ENCODE peak calls at places on chromosomes 11 and 22, in six cellular contexts. U, J, L, Z, B and D are unnamed samples.

GRCh38 chr11:128747728-128748148 is 53.9 kb downstream of the FLI1 start:
- DNase-seq in U (no peak), J (no peak), L (no peak), Z (no peak), B (no peak), D (no peak)

GRCh38 chr11:79249341-79249993 is 191.4 kb downstream of the TENM4 start:
- DNase-seq in U (no peak), J (no peak), L (no peak), Z (peak; percentile 22), B (no peak), D (no peak)

GRCh38 chr11:115257286-115258077 is 246.7 kb downstream of the CADM1 start:
- DNase-seq in U (no peak), J (no peak), L (no peak), Z (no peak), B (no peak), D (no peak)

GRCh38 chr22:42277988-42278776 is 7.7 kb upstream of the TCF20 start:
- DNase-seq in U (peak; percentile 5), J (peak; percentile 66), L (no peak), Z (peak; percentile 37), B (no peak), D (peak; percentile 67)

GRCh38 chr22:32880906-32881596 is 79.5 kb downstream of the TIMP3 start:
- DNase-seq in U (no peak), J (peak; percentile 83), L (peak; percentile 53), Z (no peak), B (no peak), D (peak; percentile 90)

GRCh38 chr22:49303781-49304461 is 523.8 kb downstream of the BRD1 start:
- DNase-seq in U (no peak), J (no peak), L (peak; percentile 41), Z (no peak), B (no peak), D (peak; percentile 70)

GRCh38 chr11:86303257-86303656 is 1.2 kb downstream of the HIKESHI start:
- DNase-seq in U (no peak), J (no peak), L (no peak), Z (no peak), B (no peak), D (no peak)

GRCh38 chr11:57069942-57070341 is 81.2 kb downstream of the OR5AK2 start:
- DNase-seq in U (no peak), J (no peak), L (no peak), Z (no peak), B (no peak), D (no peak)

GRCh38 chr22:22945195-22945594 is 57.6 kb downstream of the IGLL5 start:
- DNase-seq in U (no peak), J (no peak), L (peak; percentile 14), Z (no peak), B (no peak), D (peak; percentile 32)

GRCh38 chr11:126140932-126141291 is 70.5 kb downstream of the RPUSD4 start:
- DNase-seq in U (no peak), J (no peak), L (peak; percentile 58), Z (peak; percentile 76), B (no peak), D (peak; percentile 85)

GRCh38 chr11:2483426-2483825 is 38.6 kb downstream of the KCNQ1 start:
- DNase-seq in U (no peak), J (no peak), L (no peak), Z (peak; percentile 1), B (no peak), D (peak; percentile 28)

GRCh38 chr22:49367016-49367697 is 460.5 kb downstream of the BRD1 start:
- DNase-seq in U (no peak), J (no peak), L (peak; percentile 24), Z (no peak), B (no peak), D (peak; percentile 18)

GRCh38 chr11:45045692-45046471 is 95.2 kb upstream of the TP53I11 start:
- DNase-seq in U (peak; percentile 86), J (no peak), L (peak; percentile 52), Z (peak; percentile 81), B (no peak), D (peak; percentile 88)

GRCh38 chr11:110565690-110566336 is 136.1 kb downstream of the FDX1 start:
- DNase-seq in U (peak; percentile 39), J (no peak), L (no peak), Z (no peak), B (no peak), D (no peak)

GRCh38 chr11:75352417-75353206 is 1.2 kb upstream of the ARRB1 start:
- DNase-seq in U (no peak), J (no peak), L (no peak), Z (no peak), B (no peak), D (peak; percentile 91)

GRCh38 chr11:31397239-31397834 is 27.7 kb downstream of the DNAJC24 start:
- DNase-seq in U (peak; percentile 8), J (peak; percentile 27), L (no peak), Z (peak; percentile 28), B (no peak), D (no peak)

GRCh38 chr11:65788801-65789200 is 1.9 kb downstream of the OVOL1 start:
- DNase-seq in U (no peak), J (no peak), L (no peak), Z (no peak), B (no peak), D (no peak)

GRCh38 chr11:2271077-2271326 is 614 bp upstream of the ASCL2 start:
- DNase-seq in U (no peak), J (no peak), L (no peak), Z (no peak), B (no peak), D (peak; percentile 87)

GRCh38 chr11:121246021-121246768 is 46.4 kb upstream of the SC5D start:
- DNase-seq in U (no peak), J (no peak), L (no peak), Z (no peak), B (no peak), D (no peak)

GRCh38 chr11:13949876-13950275 is 12.6 kb upstream of the SPON1 start:
- DNase-seq in U (no peak), J (peak; percentile 37), L (no peak), Z (no peak), B (no peak), D (no peak)

GRCh38 chr11:69567951-69568808 is 72.8 kb upstream of the CCND1 start:
- DNase-seq in U (no peak), J (no peak), L (peak; percentile 36), Z (peak; percentile 15), B (no peak), D (no peak)

GRCh38 chr22:26918236-26918635 is 260.8 kb downstream of the MIAT start:
- DNase-seq in U (no peak), J (no peak), L (no peak), Z (no peak), B (no peak), D (no peak)

GRCh38 chr22:29751669-29752068 is 15.1 kb downstream of the ZMAT5 start:
- DNase-seq in U (no peak), J (no peak), L (no peak), Z (no peak), B (no peak), D (no peak)

GRCh38 chr11:108063410-108063809 is 54.7 kb downstream of the CUL5 start:
- DNase-seq in U (no peak), J (no peak), L (no peak), Z (no peak), B (no peak), D (no peak)